ENCODE peak calls at places on chromosome 13, in five cellular contexts. Z is tibial artery, B is MG63, M is brain pericyte, A is HFF-Myc. P is an unnamed sample.

GRCh38 chr13:97319088-97319487 is 97.0 kb downstream of the MBNL2 start:
- DNase-seq in A (no peak), B (no peak), Z (no peak), M (no peak), P (no peak)

GRCh38 chr13:110414283-110414682 is 107.2 kb downstream of the COL4A2 start:
- DNase-seq in Z (no peak), M (no peak), B (no peak), A (no peak), P (peak; percentile 38)

GRCh38 chr13:26050568-26051230 is 1.1 kb downstream of the SHISA2 start:
- DNase-seq in B (no peak), A (no peak), Z (no peak), M (no peak), P (no peak)

GRCh38 chr13:24038405-24038804 is 122.1 kb upstream of the SPATA13 start:
- DNase-seq in A (peak; percentile 41), Z (no peak), M (no peak), B (peak; percentile 55), P (no peak)

GRCh38 chr13:32682740-32683139 is 96.5 kb downstream of the PDS5B start:
- DNase-seq in B (no peak), A (no peak), Z (no peak), M (no peak), P (no peak)

GRCh38 chr13:35927554-35927953 is 203.6 kb downstream of the DCLK1 start:
- DNase-seq in B (peak; percentile 28), Z (no peak), A (peak; percentile 5), M (no peak), P (no peak)

GRCh38 chr13:84431646-84432045 is 549.4 kb upstream of the SLITRK1 start:
- DNase-seq in Z (no peak), B (no peak), A (no peak), M (no peak), P (no peak)

GRCh38 chr13:96338030-96338429 is 248.1 kb downstream of the HS6ST3 start:
- DNase-seq in B (no peak), Z (no peak), M (no peak), A (no peak), P (no peak)

GRCh38 chr13:111626371-111627305 is 306.2 kb downstream of the TEX29 start:
- DNase-seq in M (no peak), B (peak; percentile 31), A (no peak), Z (no peak), P (peak; percentile 37)

GRCh38 chr13:47216176-47216822 is 319.4 kb upstream of the HTR2A start:
- DNase-seq in A (peak; percentile 27), B (no peak), Z (no peak), M (no peak), P (no peak)

GRCh38 chr13:98443329-98443728 is 133.6 kb downstream of the STK24 start:
- DNase-seq in Z (no peak), B (peak; percentile 90), A (peak; percentile 49), M (no peak), P (no peak)

GRCh38 chr13:102580552-102581169 is 16.1 kb upstream of the TPP2 start:
- DNase-seq in M (peak; percentile 22), A (no peak), Z (no peak), B (no peak), P (no peak)

GRCh38 chr13:44972956-44973581 is 16.2 kb downstream of the NUFIP1 start:
- DNase-seq in M (no peak), B (no peak), A (no peak), Z (no peak), P (no peak)

GRCh38 chr13:23806874-23807522 is 82.2 kb downstream of the MIPEP start:
- DNase-seq in M (no peak), A (no peak), Z (no peak), B (no peak), P (no peak)

GRCh38 chr13:64371045-64371444 is 2859.1 kb downstream of the PCDH9 start:
- DNase-seq in A (peak; percentile 0), B (peak; percentile 54), M (no peak), Z (no peak), P (no peak)

GRCh38 chr13:48505597-48506091 is 27.2 kb downstream of the RCBTB2 start:
- DNase-seq in Z (peak; percentile 65), M (no peak), A (no peak), B (peak; percentile 16), P (peak; percentile 63)

GRCh38 chr13:92355213-92355612 is 871.4 kb upstream of the GPC6 start:
- DNase-seq in Z (no peak), M (no peak), A (no peak), B (peak; percentile 6), P (no peak)

GRCh38 chr13:40651866-40652587 is 14.4 kb downstream of the FOXO1 start:
- DNase-seq in Z (no peak), M (no peak), B (no peak), A (no peak), P (no peak)

GRCh38 chr13:30107536-30108136 is 199.7 kb downstream of the KATNAL1 start:
- DNase-seq in Z (no peak), B (peak; percentile 76), M (no peak), A (no peak), P (no peak)

GRCh38 chr13:46168341-46168740 is 13.6 kb downstream of the LCP1 start:
- DNase-seq in Z (peak; percentile 65), B (no peak), A (no peak), M (no peak), P (no peak)

GRCh38 chr13:110123041-110123809 is 183.7 kb downstream of the COL4A1 start:
- DNase-seq in M (no peak), B (peak; percentile 50), A (no peak), Z (no peak), P (no peak)

GRCh38 chr13:114088234-114088633 is 44.2 kb downstream of the RASA3 start:
- DNase-seq in Z (no peak), M (no peak), B (no peak), A (no peak), P (no peak)

GRCh38 chr13:35917942-35918645 is 213.1 kb downstream of the DCLK1 start:
- DNase-seq in M (no peak), B (no peak), Z (no peak), A (no peak), P (no peak)

GRCh38 chr13:33578786-33579185 is 239.2 kb upstream of the RFC3 start:
- DNase-seq in A (no peak), M (no peak), B (no peak), Z (no peak), P (no peak)

GRCh38 chr13:39781381-39781780 is 125.9 kb downstream of the COG6 start:
- DNase-seq in A (no peak), Z (no peak), M (no peak), B (no peak), P (no peak)

GRCh38 chr13:110150384-110151091 is 156.4 kb downstream of the COL4A1 start:
- DNase-seq in A (no peak), M (no peak), B (no peak), Z (no peak), P (no peak)

GRCh38 chr13:67043901-67044300 is 186.2 kb downstream of the PCDH9 start:
- DNase-seq in Z (no peak), M (no peak), A (no peak), B (no peak), P (no peak)